ENCODE peak calls at places on chromosomes 4 and X, in nine cellular contexts. U is astrocyte; Z is small intestine; F is activated effector memory CD4-positive, alpha-beta T cell treated with anti-CD3 and anti-CD28 coated beads, Interleukin-2, amount 50 U/mL, for 16 hours; W is aorta; G is thoracic aorta; E is ureter; Q is HL-60; N is psoas muscle. C is an unnamed sample.

GRCh38 chr4:138892483-138893386 is 122.8 kb upstream of the NOCT start:
- DNase-seq in E (no peak), N (no peak), Z (no peak), F (no peak), U (peak), G (no peak), W (no peak), Q (no peak), C (no peak)

GRCh38 chr4:15239866-15240265 is 188.0 kb upstream of the C1QTNF7 start:
- DNase-seq in N (no peak), E (no peak), W (no peak), U (peak), Q (no peak), F (no peak), G (no peak), Z (no peak), C (no peak)

GRCh38 chr4:159193256-159193655 is 90.4 kb downstream of the RAPGEF2 start:
- DNase-seq in G (no peak), N (no peak), U (no peak), Q (no peak), E (no peak), W (no peak), F (no peak), Z (no peak), C (no peak)

GRCh38 chr4:151294833-151295496 is 18.0 kb downstream of the PRSS48 start:
- DNase-seq in W (no peak), F (no peak), G (no peak), Z (peak), N (no peak), Q (no peak), E (no peak), U (no peak), C (no peak)

GRCh38 chrX:41857670-41858069 is 65.7 kb downstream of the CASK start:
- DNase-seq in F (no peak), E (no peak), N (no peak), W (no peak), Q (no peak), U (no peak), G (no peak), Z (no peak), C (no peak)

GRCh38 chr4:26284536-26284935 is 36.3 kb upstream of the RBPJ start:
- DNase-seq in Q (no peak), U (no peak), G (no peak), N (no peak), F (no peak), Z (no peak), W (no peak), E (no peak), C (no peak)

GRCh38 chr4:155025762-155026457 is 182.5 kb upstream of the NPY2R start:
- DNase-seq in W (peak), U (peak), N (no peak), Q (peak), Z (no peak), F (no peak), G (no peak), E (no peak), C (no peak)

GRCh38 chr4:104722467-104722866 is 227.8 kb upstream of the CXXC4 start:
- DNase-seq in U (no peak), N (no peak), G (no peak), Z (no peak), W (no peak), F (no peak), E (no peak), Q (no peak), C (no peak)

GRCh38 chrX:68238568-68238967 is 194.7 kb downstream of the OPHN1 start:
- DNase-seq in W (no peak), N (no peak), Q (no peak), G (no peak), E (no peak), U (no peak), Z (no peak), F (no peak), C (no peak)

GRCh38 chr4:80876810-80877209 is 153.7 kb upstream of the BMP3 start:
- DNase-seq in G (no peak), N (no peak), Z (no peak), W (no peak), F (no peak), Q (no peak), U (no peak), E (no peak), C (no peak)

GRCh38 chr4:163167333-163167626 is 590 bp upstream of the NAF1 start:
- DNase-seq in Z (peak), W (no peak), G (no peak), Q (no peak), N (no peak), E (no peak), U (peak), F (no peak), C (no peak)